ENCODE peak calls at places on chromosomes 11 and 22, in nine cellular contexts. D, O, U, J, W, V, A, K and F are unnamed samples.

GRCh38 chr22:16987822-16988221 is 20.2 kb downstream of the GAB4 start:
- DNase-seq in D (no peak), O (no peak), U (no peak), J (no peak), W (no peak), V (no peak), A (no peak), K (no peak), F (no peak)

GRCh38 chr22:23014250-23014649 is 56.1 kb upstream of the GNAZ start:
- DNase-seq in D (no peak), O (no peak), U (no peak), J (no peak), W (no peak), V (no peak), A (no peak), K (no peak), F (no peak)

GRCh38 chr11:74685905-74686304 is 45.3 kb downstream of the CHRDL2 start:
- DNase-seq in D (no peak), O (peak; percentile 9), U (no peak), J (no peak), W (no peak), V (no peak), A (no peak), K (no peak), F (no peak)

GRCh38 chr22:31173386-31174145 is 13.6 kb downstream of the RNF185 start:
- DNase-seq in D (no peak), O (peak; percentile 25), U (peak; percentile 64), J (peak; percentile 65), W (no peak), V (no peak), A (no peak), K (peak; percentile 81), F (peak; percentile 72)

GRCh38 chr22:42752230-42752746 is 31.6 kb upstream of the A4GALT start:
- DNase-seq in D (peak; percentile 50), O (no peak), U (no peak), J (no peak), W (no peak), V (peak; percentile 2), A (no peak), K (no peak), F (no peak)

GRCh38 chr11:77542296-77542695 is 47.5 kb upstream of the AQP11 start:
- DNase-seq in D (no peak), O (no peak), U (peak; percentile 24), J (no peak), W (no peak), V (no peak), A (no peak), K (peak; percentile 36), F (peak; percentile 31)

GRCh38 chr11:35549787-35550186 is 24.4 kb upstream of the PAMR1 start:
- DNase-seq in D (peak; percentile 39), O (no peak), U (peak; percentile 85), J (peak; percentile 95), W (peak; percentile 79), V (peak; percentile 34), A (no peak), K (peak; percentile 88), F (peak; percentile 89)

GRCh38 chr11:75499423-75500305 is 26.1 kb downstream of the GDPD5 start:
- DNase-seq in D (no peak), O (no peak), U (peak; percentile 95), J (peak; percentile 86), W (peak; percentile 90), V (no peak), A (no peak), K (peak; percentile 93), F (peak; percentile 94)

GRCh38 chr11:94132152-94132558 is 3.5 kb downstream of the PANX1 start:
- DNase-seq in D (no peak), O (no peak), U (peak; percentile 87), J (peak; percentile 77), W (peak; percentile 67), V (no peak), A (no peak), K (peak; percentile 92), F (peak; percentile 90)

GRCh38 chr11:119747868-119748660 is 19.1 kb upstream of the NECTIN1 start:
- DNase-seq in D (no peak), O (no peak), U (no peak), J (no peak), W (no peak), V (no peak), A (no peak), K (no peak), F (no peak)

GRCh38 chr22:33335611-33336279 is 277.6 kb upstream of the SYN3 start:
- DNase-seq in D (no peak), O (no peak), U (no peak), J (no peak), W (no peak), V (no peak), A (no peak), K (no peak), F (no peak)

GRCh38 chr11:72353861-72354260 is 80.5 kb downstream of the CLPB start:
- DNase-seq in D (no peak), O (no peak), U (peak; percentile 41), J (no peak), W (no peak), V (no peak), A (no peak), K (peak; percentile 41), F (peak; percentile 24)

DNA sequence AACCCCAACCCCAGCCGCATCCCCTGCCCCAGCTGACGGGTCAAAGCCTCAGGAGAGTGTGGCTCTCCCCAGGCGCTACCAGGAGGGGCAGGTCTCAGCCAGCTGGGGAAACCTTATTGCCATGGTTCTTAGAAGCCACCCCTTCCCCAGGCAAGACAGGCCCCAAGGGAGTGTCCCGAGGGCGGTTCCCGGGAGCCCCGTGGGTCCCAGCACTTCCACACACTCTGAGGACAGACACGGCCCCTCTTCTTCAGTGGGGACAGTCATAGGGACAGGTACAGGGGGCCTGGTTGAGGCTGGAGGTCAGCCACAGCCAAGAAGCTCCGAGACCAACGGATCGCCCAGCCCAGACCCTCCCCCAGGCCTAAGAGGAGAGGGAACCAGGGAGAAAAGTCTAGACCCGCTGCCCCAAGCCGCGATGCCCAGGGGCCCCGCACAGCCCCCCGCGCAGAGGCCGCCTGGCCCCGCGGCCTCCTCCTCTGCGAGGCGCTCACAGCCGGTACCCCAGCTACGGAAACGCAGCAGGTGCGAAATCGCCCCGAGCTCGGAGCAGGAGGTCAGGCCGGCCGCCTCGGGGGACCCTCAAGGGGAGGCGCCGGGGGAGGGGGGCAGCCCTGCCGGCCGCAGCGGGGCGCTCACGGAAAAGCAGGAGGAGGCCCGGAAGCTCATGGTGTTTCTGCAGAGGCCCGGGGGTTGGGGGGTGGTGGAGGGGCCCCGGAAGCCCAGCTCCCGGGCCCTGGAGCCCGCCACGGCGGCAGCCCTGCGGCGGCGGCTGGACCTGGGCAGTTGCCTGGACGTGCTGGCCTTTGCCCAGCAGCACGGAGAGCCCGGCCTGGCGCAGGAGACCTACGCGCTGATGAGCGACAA is 2.6 kb downstream of the KLHDC7B start:
- DNase-seq in D (peak; percentile 40), O (no peak), U (no peak), J (no peak), W (no peak), V (no peak), A (no peak), K (no peak), F (no peak)
- TF ChIP-seq CTCF in D (no peak), O (no peak), U (peak; percentile 9), J (no peak), W (no peak), V (no peak), A (no peak), K (no peak), F (no peak)

GRCh38 chr11:45872513-45873356 is 12.7 kb upstream of the MAPK8IP1 start:
- DNase-seq in D (peak; percentile 87), O (peak; percentile 47), U (peak; percentile 85), J (peak; percentile 61), W (peak; percentile 79), V (peak; percentile 89), A (no peak), K (peak; percentile 86), F (peak; percentile 59)
- TF ChIP-seq CTCF in D (peak; percentile 70), O (peak; percentile 53), U (peak; percentile 84), J (peak; percentile 83), W (peak; percentile 83), V (peak; percentile 82), A (peak; percentile 44), K (peak; percentile 79), F (peak; percentile 77)

DNA sequence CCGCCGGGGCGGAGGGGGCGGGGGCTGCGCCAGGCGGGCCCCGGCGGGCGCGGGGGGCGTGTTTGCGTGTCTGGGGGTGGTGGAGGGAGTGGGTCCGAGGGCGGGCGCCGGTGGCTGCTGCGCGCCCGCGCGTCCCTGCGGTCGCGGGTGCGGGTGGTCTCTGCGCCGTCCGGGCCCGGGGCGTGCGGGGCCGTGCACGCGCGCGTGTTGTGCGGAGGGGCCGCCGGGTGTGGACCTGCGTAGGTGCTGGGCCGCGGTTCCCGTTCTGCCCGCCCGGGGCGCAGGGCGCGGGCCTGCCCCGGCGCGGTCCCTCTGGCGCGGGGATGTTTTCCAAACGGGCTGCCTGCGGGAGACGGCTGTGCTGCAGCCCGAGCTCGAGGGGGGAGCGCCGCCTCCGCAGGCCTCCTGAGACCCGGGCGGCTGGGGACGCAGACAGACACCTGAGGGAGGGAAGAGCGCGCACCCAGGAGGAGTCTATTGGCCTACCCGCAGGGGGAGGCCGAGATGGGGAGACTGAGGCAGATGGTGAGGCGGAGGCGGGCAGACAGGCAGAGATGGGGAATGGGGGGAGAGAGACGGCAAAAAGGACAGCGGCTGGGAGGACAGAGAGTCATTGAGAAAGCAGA is 442 bp downstream of the PELI3 start:
- DNase-seq in D (peak; percentile 70), O (peak; percentile 28), U (peak; percentile 51), J (no peak), W (no peak), V (peak; percentile 74), A (no peak), K (no peak), F (peak; percentile 43)
- TF ChIP-seq CTCF in D (peak; percentile 44), O (peak; percentile 37), U (peak; percentile 33), J (peak; percentile 25), W (no peak), V (peak; percentile 41), A (no peak), K (peak; percentile 16), F (peak; percentile 30)

GRCh38 chr11:109644158-109644557 is 222.2 kb downstream of the C11orf87 start:
- DNase-seq in D (peak; percentile 24), O (no peak), U (peak; percentile 47), J (no peak), W (peak; percentile 5), V (peak; percentile 16), A (peak; percentile 57), K (no peak), F (peak; percentile 12)

DNA sequence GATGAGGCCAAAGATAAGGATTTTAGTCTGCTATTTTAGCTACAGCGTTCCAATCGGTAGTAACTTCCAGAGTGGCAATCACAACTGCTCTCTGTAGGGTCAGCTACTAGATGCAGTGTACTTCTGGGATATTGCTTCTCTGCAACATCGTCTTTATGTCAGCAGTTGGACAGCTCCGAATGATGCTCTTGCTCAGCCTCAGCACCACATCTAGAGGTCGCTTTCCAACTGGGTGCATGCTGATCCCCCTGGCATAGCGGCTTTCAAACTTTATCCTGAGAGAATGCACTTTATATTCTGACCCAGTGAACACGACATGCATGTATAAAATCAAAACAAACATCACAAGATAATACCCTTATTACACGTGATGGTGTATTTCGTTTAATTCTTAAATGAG is 219.6 kb downstream of the C11orf87 start:
- DNase-seq in D (no peak), O (peak; percentile 32), U (peak; percentile 62), J (peak; percentile 1), W (peak; percentile 9), V (peak; percentile 77), A (no peak), K (peak; percentile 1), F (peak; percentile 61)
- TF ChIP-seq CTCF in D (no peak), O (no peak), U (peak; percentile 32), J (peak; percentile 24), W (no peak), V (peak; percentile 50), A (no peak), K (no peak), F (peak; percentile 55)